ENCODE peak calls at places on chromosome 11, in four cellular contexts. T, Q, Y and B are unnamed samples.

GRCh38 chr11:93032580-93032979 is 63.1 kb downstream of the MTNR1B start:
- DNase-seq in T (no peak), Q (no peak), Y (no peak), B (no peak)

GRCh38 chr11:6911946-6912345 is 8.9 kb upstream of the OR2D3 start:
- DNase-seq in T (no peak), Q (no peak), Y (no peak), B (no peak)

GRCh38 chr11:65380460-65381126 is 1.9 kb downstream of the SLC25A45 start:
- DNase-seq in T (no peak), Q (no peak), Y (no peak), B (no peak)

GRCh38 chr11:9479899-9480298 is 19.1 kb downstream of the ZNF143 start:
- DNase-seq in T (no peak), Q (no peak), Y (no peak), B (no peak)

GRCh38 chr11:37370817-37371216 is 772.8 kb upstream of the RAG2 start:
- DNase-seq in T (no peak), Q (no peak), Y (no peak), B (no peak)

GRCh38 chr11:118304227-118304808 is at the start of gene CD3E:
- DNase-seq in T (peak), Q (no peak), Y (no peak), B (no peak)

GRCh38 chr11:116771935-116772334 is 852 bp downstream of the BUD13 start:
- DNase-seq in T (no peak), Q (no peak), Y (no peak), B (peak)

GRCh38 chr11:78941226-78941851 is 366.7 kb upstream of the NARS2 start:
- DNase-seq in T (no peak), Q (peak), Y (no peak), B (no peak)

GRCh38 chr11:117843666-117844484 is 19.3 kb upstream of the FXYD2 start:
- DNase-seq in T (peak), Q (peak), Y (peak), B (peak)

GRCh38 chr11:129090056-129090455 is 102.1 kb downstream of the ARHGAP32 start:
- DNase-seq in T (no peak), Q (no peak), Y (no peak), B (peak)

GRCh38 chr11:130819561-130819960 is 96.7 kb downstream of the SNX19 start:
- DNase-seq in T (no peak), Q (no peak), Y (no peak), B (no peak)

GRCh38 chr11:77604281-77604680 is 14.5 kb downstream of the AQP11 start:
- DNase-seq in T (no peak), Q (no peak), Y (no peak), B (no peak)

GRCh38 chr11:112132737-112133136 is 31.2 kb downstream of the IL18 start:
- DNase-seq in T (no peak), Q (no peak), Y (no peak), B (no peak)

GRCh38 chr11:61888043-61888442 is 3.3 kb downstream of the FADS3 start:
- DNase-seq in T (no peak), Q (no peak), Y (no peak), B (peak)

GRCh38 chr11:65016705-65017104 is 2.7 kb downstream of the ARL2 start:
- DNase-seq in T (no peak), Q (no peak), Y (no peak), B (no peak)

GRCh38 chr11:117941163-117941707 is 12.0 kb upstream of the TMPRSS13 start:
- DNase-seq in T (no peak), Q (no peak), Y (no peak), B (no peak)

GRCh38 chr11:73538381-73538872 is 59.5 kb downstream of the FAM168A start:
- DNase-seq in T (no peak), Q (no peak), Y (no peak), B (no peak)

GRCh38 chr11:126963115-126963514 is 37.5 kb downstream of the KIRREL3 start:
- DNase-seq in T (no peak), Q (no peak), Y (no peak), B (no peak)